ENCODE peak calls at places on chromosomes 6 and 20, in seven cellular contexts. U is HCT116, I is K562, J is SK-N-SH, O is H1, R is HepG2, Y is GM12878. A is an unnamed sample.

GRCh38 chr6:92681401-92681800 is 738.0 kb downstream of the EPHA7 start:
- DNase-seq in I (no peak), J (no peak), R (no peak), Y (no peak), U (no peak), O (no peak), A (peak; percentile 52)

GRCh38 chr6:75546401-75546800 is 52.8 kb upstream of the FILIP1 start:
- DNase-seq in R (peak; percentile 4), O (no peak), U (no peak), Y (no peak), I (no peak), J (no peak), A (no peak)

GRCh38 chr6:64996301-64996700 is 710.7 kb downstream of the EYS start:
- DNase-seq in U (no peak), O (no peak), I (no peak), R (no peak), J (no peak), Y (no peak), A (no peak)

GRCh38 chr20:38109657-38110524 is 55.2 kb downstream of the TGM2 start:
- DNase-seq in J (no peak), R (peak; percentile 99), Y (no peak), O (no peak), U (no peak), I (no peak), A (peak; percentile 56)

GRCh38 chr6:158347335-158347734 is 35.1 kb downstream of the TULP4 start:
- DNase-seq in I (no peak), Y (no peak), U (no peak), J (no peak), O (no peak), R (no peak), A (no peak)

GRCh38 chr20:52011093-52011492 is 180.5 kb downstream of the ZFP64 start:
- DNase-seq in O (no peak), I (no peak), Y (no peak), J (no peak), U (no peak), R (no peak), A (no peak)

GRCh38 chr20:34220581-34220980 is 20.6 kb upstream of the ASIP start:
- DNase-seq in I (no peak), O (no peak), Y (no peak), J (no peak), R (no peak), U (no peak), A (no peak)

GRCh38 chr6:116078945-116079344 is 18.3 kb upstream of the FRK start:
- DNase-seq in R (no peak), O (no peak), U (no peak), J (no peak), I (no peak), Y (no peak), A (no peak)

GRCh38 chr6:15247750-15248450 is 2.0 kb downstream of the JARID2 start:
- DNase-seq in Y (no peak), J (peak; percentile 87), R (peak; percentile 46), I (peak; percentile 83), U (no peak), O (no peak), A (peak; percentile 64)

GRCh38 chr20:41030536-41031242 is 2.1 kb downstream of the TOP1 start:
- DNase-seq in Y (no peak), O (no peak), J (no peak), U (no peak), I (no peak), R (peak; percentile 24), A (no peak)

GRCh38 chr6:40397287-40398033 is 189.7 kb downstream of the LRFN2 start:
- DNase-seq in Y (no peak), I (no peak), O (no peak), U (no peak), R (no peak), J (no peak), A (no peak)

GRCh38 chr6:170027111-170028043 is 263.5 kb downstream of the DLL1 start:
- DNase-seq in J (no peak), Y (no peak), R (no peak), O (no peak), I (no peak), U (no peak), A (no peak)

GRCh38 chr6:153231048-153231635 is 100.1 kb upstream of the RGS17 start:
- DNase-seq in J (peak; percentile 51), Y (no peak), U (peak; percentile 52), R (peak; percentile 40), O (peak; percentile 58), I (peak; percentile 14), A (peak; percentile 10)

GRCh38 chr20:14142171-14142570 is 146.9 kb downstream of the MACROD2 start:
- DNase-seq in R (peak; percentile 47), U (peak; percentile 29), Y (peak; percentile 2), I (no peak), O (peak; percentile 46), J (peak; percentile 66), A (peak; percentile 67)

GRCh38 chr20:57716202-57716601 is 6.4 kb upstream of the PMEPA1 start:
- DNase-seq in O (no peak), J (no peak), Y (no peak), I (no peak), R (no peak), U (no peak), A (no peak)
- TF ChIP-seq JUND in O (no peak), J (peak; percentile 25), Y (no peak), I (no peak), R (no peak), U (no peak), A (no peak)

GRCh38 chr20:57909763-57910331 is 200.0 kb upstream of the PMEPA1 start:
- DNase-seq in U (no peak), R (no peak), I (no peak), O (no peak), Y (no peak), J (no peak), A (no peak)

GRCh38 chr20:57908691-57909090 is 198.9 kb upstream of the PMEPA1 start:
- DNase-seq in Y (no peak), R (no peak), I (no peak), U (no peak), O (no peak), J (no peak), A (no peak)

GRCh38 chr20:57908226-57908625 is 198.4 kb upstream of the PMEPA1 start:
- DNase-seq in U (no peak), R (no peak), O (no peak), I (no peak), Y (no peak), J (no peak), A (no peak)

GRCh38 chr20:57905448-57905847 is 195.6 kb upstream of the PMEPA1 start:
- DNase-seq in J (no peak), O (no peak), Y (no peak), R (no peak), I (no peak), U (no peak), A (no peak)

GRCh38 chr20:57907131-57908083 is 197.6 kb upstream of the PMEPA1 start:
- DNase-seq in J (peak; percentile 78), Y (no peak), O (no peak), I (no peak), R (no peak), U (no peak), A (no peak)
- TF ChIP-seq JUND in J (no peak), Y (no peak), O (no peak), I (no peak), R (no peak), U (no peak), A (no peak)

GRCh38 chr20:46930940-46931339 is 36.3 kb downstream of the EYA2 start:
- DNase-seq in J (no peak), R (no peak), I (no peak), U (no peak), O (no peak), Y (no peak), A (no peak)

GRCh38 chr20:46929902-46930301 is 35.3 kb downstream of the EYA2 start:
- DNase-seq in U (no peak), R (no peak), I (no peak), J (no peak), O (no peak), Y (no peak), A (no peak)

GRCh38 chr20:46933150-46933549 is 38.5 kb downstream of the EYA2 start:
- DNase-seq in I (no peak), U (no peak), J (no peak), O (no peak), R (no peak), Y (no peak), A (no peak)

GRCh38 chr20:46931699-46932098 is 37.1 kb downstream of the EYA2 start:
- DNase-seq in U (no peak), Y (no peak), R (no peak), J (no peak), O (no peak), I (no peak), A (no peak)

GRCh38 chr20:46928580-46929132 is 34.0 kb downstream of the EYA2 start:
- DNase-seq in R (no peak), I (no peak), J (no peak), Y (no peak), U (no peak), O (no peak), A (no peak)
- TF ChIP-seq JUND in R (no peak), I (no peak), J (no peak), Y (no peak), U (no peak), O (no peak), A (no peak)

GRCh38 chr6:52933778-52934177 is 24.3 kb upstream of the GSTA3 start:
- DNase-seq in O (no peak), U (no peak), I (no peak), R (no peak), J (no peak), Y (no peak), A (no peak)

GRCh38 chr6:52925042-52925441 is 15.5 kb upstream of the GSTA3 start:
- DNase-seq in J (no peak), O (no peak), Y (no peak), U (no peak), R (no peak), I (no peak), A (no peak)

GRCh38 chr6:52931351-52931750 is 21.9 kb upstream of the GSTA3 start:
- DNase-seq in O (no peak), Y (no peak), I (no peak), R (no peak), U (no peak), J (no peak), A (no peak)

GRCh38 chr6:52925919-52926792 is 16.7 kb upstream of the GSTA3 start:
- DNase-seq in Y (no peak), U (no peak), R (no peak), J (no peak), O (no peak), I (no peak), A (peak; percentile 27)

DNA sequence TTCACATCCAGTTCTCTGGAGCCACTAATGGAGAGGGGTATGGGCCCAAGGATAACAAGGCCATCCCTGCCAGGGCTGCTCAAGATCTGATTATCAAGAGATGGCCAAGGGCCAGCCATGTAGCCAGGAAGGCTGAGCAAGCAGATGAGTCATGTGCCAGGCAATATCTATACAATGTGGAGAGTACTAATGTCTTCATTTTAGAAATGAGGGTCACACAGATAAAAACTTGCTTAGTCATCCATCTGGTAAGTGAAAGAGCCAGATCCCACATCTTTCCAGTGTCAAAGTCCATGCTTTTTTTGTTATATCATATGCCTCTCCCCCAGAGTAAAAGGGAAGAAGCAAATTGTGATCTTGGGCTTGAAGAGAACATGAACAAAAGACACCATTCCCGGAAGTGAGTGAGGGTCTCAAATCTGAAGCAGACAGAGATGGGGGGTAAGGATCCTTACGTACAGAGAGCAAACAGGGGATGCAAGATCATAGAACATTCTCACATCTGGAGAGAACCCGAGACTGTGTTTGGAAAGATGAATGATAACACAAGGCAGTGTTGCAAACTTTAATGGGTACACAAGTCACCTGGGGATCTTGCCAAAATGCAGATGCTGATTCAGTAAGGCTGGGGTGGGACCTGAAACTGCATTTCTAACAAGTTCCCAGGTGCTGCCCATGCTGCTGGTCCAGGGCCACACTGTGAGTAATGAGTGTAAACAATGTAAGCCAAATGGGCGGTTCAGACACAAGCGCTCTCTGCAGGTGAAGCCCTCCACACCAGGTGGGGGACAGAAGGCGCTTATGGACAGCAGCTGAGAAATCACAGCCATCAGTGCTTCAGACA is 20.0 kb upstream of the GSTA3 start:
- DNase-seq in O (no peak), U (peak; percentile 22), R (peak; percentile 43), Y (no peak), J (peak; percentile 22), I (no peak), A (no peak)
- TF ChIP-seq JUND in O (no peak), U (peak; percentile 34), R (no peak), Y (no peak), J (peak; percentile 96), I (peak; percentile 85), A (no peak)